ENCODE peak calls at places on chromosomes 2 and 18, in ten cellular contexts. One of them, this sample, is unnamed. For H3K27me3 and H3K4me1, the result is how much of the 10 kb centered on the place peaks cover.

GRCh38 chr2:64036343-64036742 is 17.1 kb upstream of the VPS54 start:
- DNase-seq in pancreas: no peak
- DNase-seq in left ventricle myocardium inferior: no peak
- DNase-seq in CD8-positive, alpha-beta T cell: no peak
- DNase-seq in fibroblast of lung: peak
- DNase-seq in IMR-90: peak
- DNase-seq in upper lobe of right lung: no peak
- DNase-seq in Panc1: peak
- DNase-seq in uterus: no peak
- DNase-seq in lower lobe of right lung: no peak
- DNase-seq in this sample: no peak

GRCh38 chr2:60808330-60808801 is 52.3 kb downstream of the PAPOLG start:
- DNase-seq in pancreas: no peak
- DNase-seq in left ventricle myocardium inferior: no peak
- DNase-seq in CD8-positive, alpha-beta T cell: peak
- DNase-seq in fibroblast of lung: peak
- DNase-seq in IMR-90: no peak
- DNase-seq in upper lobe of right lung: no peak
- DNase-seq in Panc1: no peak
- DNase-seq in uterus: no peak
- DNase-seq in lower lobe of right lung: no peak
- DNase-seq in this sample: no peak

GRCh38 chr2:190912731-190913130 is 32.1 kb downstream of the GLS start:
- DNase-seq in pancreas: no peak
- DNase-seq in left ventricle myocardium inferior: no peak
- DNase-seq in CD8-positive, alpha-beta T cell: no peak
- DNase-seq in fibroblast of lung: peak
- DNase-seq in IMR-90: peak
- DNase-seq in upper lobe of right lung: no peak
- DNase-seq in Panc1: no peak
- DNase-seq in uterus: no peak
- DNase-seq in lower lobe of right lung: no peak
- DNase-seq in this sample: no peak

GRCh38 chr2:3433339-3433699 is 53.8 kb downstream of the TRAPPC12 start:
- DNase-seq in pancreas: no peak
- DNase-seq in left ventricle myocardium inferior: no peak
- DNase-seq in CD8-positive, alpha-beta T cell: no peak
- DNase-seq in fibroblast of lung: no peak
- DNase-seq in IMR-90: no peak
- DNase-seq in upper lobe of right lung: no peak
- DNase-seq in Panc1: no peak
- DNase-seq in uterus: no peak
- DNase-seq in lower lobe of right lung: no peak
- DNase-seq in this sample: no peak

GRCh38 chr2:223674998-223675609 is 72.9 kb upstream of the SCG2 start:
- DNase-seq in pancreas: no peak
- DNase-seq in left ventricle myocardium inferior: no peak
- DNase-seq in CD8-positive, alpha-beta T cell: no peak
- DNase-seq in fibroblast of lung: peak
- DNase-seq in IMR-90: peak
- DNase-seq in upper lobe of right lung: no peak
- DNase-seq in Panc1: no peak
- DNase-seq in uterus: no peak
- DNase-seq in lower lobe of right lung: no peak
- DNase-seq in this sample: no peak

GRCh38 chr18:79366177-79367094 is 29.3 kb upstream of the NFATC1 start:
- DNase-seq in pancreas: no peak
- DNase-seq in left ventricle myocardium inferior: no peak
- DNase-seq in CD8-positive, alpha-beta T cell: no peak
- DNase-seq in fibroblast of lung: peak
- DNase-seq in IMR-90: peak
- DNase-seq in upper lobe of right lung: no peak
- DNase-seq in Panc1: no peak
- DNase-seq in uterus: no peak
- DNase-seq in lower lobe of right lung: no peak
- DNase-seq in this sample: no peak

GRCh38 chr2:187873132-187873531 is 318.9 kb upstream of the TFPI start:
- DNase-seq in pancreas: no peak
- DNase-seq in left ventricle myocardium inferior: no peak
- DNase-seq in CD8-positive, alpha-beta T cell: no peak
- DNase-seq in fibroblast of lung: peak
- DNase-seq in IMR-90: no peak
- DNase-seq in upper lobe of right lung: no peak
- DNase-seq in Panc1: no peak
- DNase-seq in uterus: no peak
- DNase-seq in lower lobe of right lung: no peak
- DNase-seq in this sample: no peak

GRCh38 chr2:99651930-99652670 is 162.3 kb upstream of the REV1 start:
- DNase-seq in pancreas: no peak
- DNase-seq in left ventricle myocardium inferior: no peak
- DNase-seq in CD8-positive, alpha-beta T cell: no peak
- DNase-seq in fibroblast of lung: peak
- DNase-seq in IMR-90: peak
- DNase-seq in upper lobe of right lung: no peak
- DNase-seq in Panc1: no peak
- DNase-seq in uterus: no peak
- DNase-seq in lower lobe of right lung: no peak
- DNase-seq in this sample: no peak

GRCh38 chr2:20452551-20452950 is 5.7 kb downstream of the RHOB start:
- DNase-seq in pancreas: no peak
- DNase-seq in left ventricle myocardium inferior: no peak
- DNase-seq in CD8-positive, alpha-beta T cell: no peak
- DNase-seq in fibroblast of lung: peak
- DNase-seq in IMR-90: peak
- DNase-seq in upper lobe of right lung: no peak
- DNase-seq in Panc1: no peak
- DNase-seq in uterus: no peak
- DNase-seq in lower lobe of right lung: no peak
- DNase-seq in this sample: no peak

GRCh38 chr18:3498705-3499451 is 48.9 kb downstream of the TGIF1 start:
- DNase-seq in pancreas: no peak
- DNase-seq in left ventricle myocardium inferior: peak
- DNase-seq in CD8-positive, alpha-beta T cell: no peak
- DNase-seq in fibroblast of lung: peak
- DNase-seq in IMR-90: peak
- DNase-seq in upper lobe of right lung: peak
- DNase-seq in Panc1: no peak
- DNase-seq in uterus: peak
- DNase-seq in lower lobe of right lung: peak
- DNase-seq in this sample: no peak

GRCh38 chr2:75562513-75562864 is 1.8 kb upstream of the EVA1A start:
- DNase-seq in pancreas: no peak
- DNase-seq in left ventricle myocardium inferior: no peak
- DNase-seq in CD8-positive, alpha-beta T cell: no peak
- DNase-seq in fibroblast of lung: peak
- DNase-seq in IMR-90: peak
- DNase-seq in upper lobe of right lung: no peak
- DNase-seq in Panc1: no peak
- DNase-seq in uterus: no peak
- DNase-seq in lower lobe of right lung: no peak
- DNase-seq in this sample: no peak
- H3K27me3 ChIP-seq in pancreas: under half
- H3K27me3 ChIP-seq in left ventricle myocardium inferior: half or more
- H3K27me3 ChIP-seq in CD8-positive, alpha-beta T cell: under half
- H3K27me3 ChIP-seq in fibroblast of lung: under half
- H3K27me3 ChIP-seq in IMR-90: under half
- H3K27me3 ChIP-seq in upper lobe of right lung: under half
- H3K27me3 ChIP-seq in Panc1: under half
- H3K27me3 ChIP-seq in uterus: under half
- H3K27me3 ChIP-seq in lower lobe of right lung: under half
- H3K27me3 ChIP-seq in this sample: under half

GRCh38 chr2:239232195-239232578 is 168.6 kb downstream of the HDAC4 start:
- DNase-seq in pancreas: no peak
- DNase-seq in left ventricle myocardium inferior: no peak
- DNase-seq in CD8-positive, alpha-beta T cell: no peak
- DNase-seq in fibroblast of lung: no peak
- DNase-seq in IMR-90: no peak
- DNase-seq in upper lobe of right lung: no peak
- DNase-seq in Panc1: no peak
- DNase-seq in uterus: no peak
- DNase-seq in lower lobe of right lung: no peak
- DNase-seq in this sample: no peak

GRCh38 chr2:239233576-239233975 is 167.2 kb downstream of the HDAC4 start:
- DNase-seq in pancreas: no peak
- DNase-seq in left ventricle myocardium inferior: no peak
- DNase-seq in CD8-positive, alpha-beta T cell: no peak
- DNase-seq in fibroblast of lung: no peak
- DNase-seq in IMR-90: no peak
- DNase-seq in upper lobe of right lung: no peak
- DNase-seq in Panc1: no peak
- DNase-seq in uterus: no peak
- DNase-seq in lower lobe of right lung: no peak
- DNase-seq in this sample: no peak

GRCh38 chr2:239227661-239228371 is 173.0 kb downstream of the HDAC4 start:
- DNase-seq in pancreas: no peak
- DNase-seq in left ventricle myocardium inferior: no peak
- DNase-seq in CD8-positive, alpha-beta T cell: no peak
- DNase-seq in fibroblast of lung: peak
- DNase-seq in IMR-90: peak
- DNase-seq in upper lobe of right lung: no peak
- DNase-seq in Panc1: no peak
- DNase-seq in uterus: no peak
- DNase-seq in lower lobe of right lung: no peak
- DNase-seq in this sample: no peak

GRCh38 chr2:239229545-239230279 is 171.1 kb downstream of the HDAC4 start:
- DNase-seq in pancreas: no peak
- DNase-seq in left ventricle myocardium inferior: no peak
- DNase-seq in CD8-positive, alpha-beta T cell: no peak
- DNase-seq in fibroblast of lung: no peak
- DNase-seq in IMR-90: no peak
- DNase-seq in upper lobe of right lung: no peak
- DNase-seq in Panc1: no peak
- DNase-seq in uterus: no peak
- DNase-seq in lower lobe of right lung: no peak
- DNase-seq in this sample: no peak

DNA sequence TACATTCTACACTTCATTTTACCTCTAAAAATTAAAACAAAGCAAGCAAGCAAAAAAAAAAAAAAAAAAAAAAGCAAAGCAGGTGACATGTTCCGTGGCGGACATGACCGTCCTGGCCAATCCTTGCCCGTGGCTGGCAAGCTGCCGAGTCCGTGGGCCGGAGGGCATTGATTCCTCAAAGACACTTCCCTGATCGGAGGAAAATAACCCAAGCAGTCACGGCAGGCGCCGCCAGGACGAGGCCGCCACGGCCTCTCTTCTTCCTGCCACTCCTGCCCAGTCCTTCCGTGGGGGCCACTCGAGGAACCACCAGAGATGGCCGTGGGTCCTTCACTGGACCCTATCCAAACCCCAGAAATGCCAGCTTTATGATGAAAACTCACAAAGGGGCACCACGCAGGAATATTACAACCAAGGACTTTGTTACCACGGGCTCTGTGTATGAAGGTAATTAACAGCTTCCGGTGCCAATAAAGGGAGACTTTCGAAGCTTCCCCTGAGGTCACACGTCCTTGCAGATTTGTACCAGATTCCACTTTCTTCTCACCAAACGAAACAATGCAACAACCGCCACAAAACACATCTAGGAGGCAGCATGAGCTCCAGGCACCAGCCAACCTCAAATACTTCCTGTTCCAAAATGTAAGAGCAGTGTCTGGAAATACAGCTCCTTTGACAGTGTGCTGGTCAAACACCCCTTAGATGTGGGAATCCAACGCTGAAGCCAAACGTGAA is 170.3 kb downstream of the HDAC4 start:
- DNase-seq in pancreas: no peak
- DNase-seq in left ventricle myocardium inferior: peak
- DNase-seq in CD8-positive, alpha-beta T cell: no peak
- DNase-seq in fibroblast of lung: no peak
- DNase-seq in IMR-90: no peak
- DNase-seq in upper lobe of right lung: peak
- DNase-seq in Panc1: no peak
- DNase-seq in uterus: no peak
- DNase-seq in lower lobe of right lung: peak
- DNase-seq in this sample: no peak
- H3K4me1 ChIP-seq in pancreas: under half
- H3K4me1 ChIP-seq in left ventricle myocardium inferior: half or more
- H3K4me1 ChIP-seq in CD8-positive, alpha-beta T cell: half or more
- H3K4me1 ChIP-seq in fibroblast of lung: under half
- H3K4me1 ChIP-seq in IMR-90: under half
- H3K4me1 ChIP-seq in upper lobe of right lung: under half
- H3K4me1 ChIP-seq in Panc1: under half
- H3K4me1 ChIP-seq in uterus: under half
- H3K4me1 ChIP-seq in lower lobe of right lung: half or more
- H3K4me1 ChIP-seq in this sample: under half

GRCh38 chr2:111999809-112000208 is 55.3 kb upstream of the TMEM87B start:
- DNase-seq in pancreas: no peak
- DNase-seq in left ventricle myocardium inferior: no peak
- DNase-seq in CD8-positive, alpha-beta T cell: no peak
- DNase-seq in fibroblast of lung: no peak
- DNase-seq in IMR-90: no peak
- DNase-seq in upper lobe of right lung: no peak
- DNase-seq in Panc1: no peak
- DNase-seq in uterus: no peak
- DNase-seq in lower lobe of right lung: no peak
- DNase-seq in this sample: no peak

GRCh38 chr2:112001136-112001764 is 53.8 kb upstream of the TMEM87B start:
- DNase-seq in pancreas: no peak
- DNase-seq in left ventricle myocardium inferior: no peak
- DNase-seq in CD8-positive, alpha-beta T cell: no peak
- DNase-seq in fibroblast of lung: peak
- DNase-seq in IMR-90: no peak
- DNase-seq in upper lobe of right lung: no peak
- DNase-seq in Panc1: no peak
- DNase-seq in uterus: no peak
- DNase-seq in lower lobe of right lung: no peak
- DNase-seq in this sample: no peak

GRCh38 chr2:112003585-112003984 is 51.5 kb upstream of the TMEM87B start:
- DNase-seq in pancreas: no peak
- DNase-seq in left ventricle myocardium inferior: no peak
- DNase-seq in CD8-positive, alpha-beta T cell: no peak
- DNase-seq in fibroblast of lung: no peak
- DNase-seq in IMR-90: no peak
- DNase-seq in upper lobe of right lung: no peak
- DNase-seq in Panc1: no peak
- DNase-seq in uterus: no peak
- DNase-seq in lower lobe of right lung: no peak
- DNase-seq in this sample: no peak

GRCh38 chr2:112001942-112002341 is 53.1 kb upstream of the TMEM87B start:
- DNase-seq in pancreas: no peak
- DNase-seq in left ventricle myocardium inferior: no peak
- DNase-seq in CD8-positive, alpha-beta T cell: no peak
- DNase-seq in fibroblast of lung: peak
- DNase-seq in IMR-90: no peak
- DNase-seq in upper lobe of right lung: no peak
- DNase-seq in Panc1: no peak
- DNase-seq in uterus: no peak
- DNase-seq in lower lobe of right lung: no peak
- DNase-seq in this sample: no peak

GRCh38 chr2:112000399-112001135 is 54.5 kb upstream of the TMEM87B start:
- DNase-seq in pancreas: no peak
- DNase-seq in left ventricle myocardium inferior: no peak
- DNase-seq in CD8-positive, alpha-beta T cell: no peak
- DNase-seq in fibroblast of lung: no peak
- DNase-seq in IMR-90: no peak
- DNase-seq in upper lobe of right lung: no peak
- DNase-seq in Panc1: no peak
- DNase-seq in uterus: no peak
- DNase-seq in lower lobe of right lung: no peak
- DNase-seq in this sample: no peak
- H3K27ac ChIP-seq in pancreas: no peak
- H3K27ac ChIP-seq in left ventricle myocardium inferior: no peak
- H3K27ac ChIP-seq in CD8-positive, alpha-beta T cell: no peak
- H3K27ac ChIP-seq in fibroblast of lung: no peak
- H3K27ac ChIP-seq in IMR-90: no peak
- H3K27ac ChIP-seq in upper lobe of right lung: no peak
- H3K27ac ChIP-seq in Panc1: no peak
- H3K27ac ChIP-seq in uterus: no peak
- H3K27ac ChIP-seq in lower lobe of right lung: no peak
- H3K27ac ChIP-seq in this sample: no peak

GRCh38 chr18:11147371-11147860 is 2.0 kb downstream of the PIEZO2 start:
- DNase-seq in pancreas: no peak
- DNase-seq in left ventricle myocardium inferior: no peak
- DNase-seq in CD8-positive, alpha-beta T cell: no peak
- DNase-seq in fibroblast of lung: no peak
- DNase-seq in IMR-90: no peak
- DNase-seq in upper lobe of right lung: no peak
- DNase-seq in Panc1: no peak
- DNase-seq in uterus: no peak
- DNase-seq in lower lobe of right lung: no peak
- DNase-seq in this sample: no peak
- H3K27me3 ChIP-seq in pancreas: under half
- H3K27me3 ChIP-seq in left ventricle myocardium inferior: half or more
- H3K27me3 ChIP-seq in CD8-positive, alpha-beta T cell: under half
- H3K27me3 ChIP-seq in fibroblast of lung: under half
- H3K27me3 ChIP-seq in IMR-90: under half
- H3K27me3 ChIP-seq in upper lobe of right lung: under half
- H3K27me3 ChIP-seq in Panc1: under half
- H3K27me3 ChIP-seq in uterus: under half
- H3K27me3 ChIP-seq in lower lobe of right lung: half or more
- H3K27me3 ChIP-seq in this sample: under half